ENCODE peak calls at places on chromosomes 12 and 14, in four cellular contexts. L is AML-193, T is HEK293T, J is fibroblast of mammary gland. Q is an unnamed sample.

GRCh38 chr12:43914391-43914790 is 78.5 kb downstream of the TMEM117 start:
- DNase-seq in J (no peak), T (no peak), L (no peak), Q (no peak)

GRCh38 chr14:20904393-20905029 is 13.3 kb downstream of the RNASE3 start:
- DNase-seq in J (no peak), L (peak; percentile 58), T (no peak), Q (no peak)

GRCh38 chr12:27048822-27049752 is 26.7 kb downstream of the MED21 start:
- DNase-seq in L (no peak), J (peak; percentile 92), T (no peak), Q (peak; percentile 49)

GRCh38 chr14:23512156-23512555 is 39.4 kb downstream of the ZFHX2 start:
- DNase-seq in T (no peak), L (no peak), J (no peak), Q (no peak)

GRCh38 chr14:101730626-101731186 is 30.8 kb upstream of the PPP2R5C start:
- DNase-seq in J (no peak), L (no peak), T (no peak), Q (no peak)

GRCh38 chr12:42386310-42386709 is 60.3 kb downstream of the PPHLN1 start:
- DNase-seq in L (no peak), J (no peak), T (no peak), Q (no peak)

GRCh38 chr12:131313635-131314034 is 359.9 kb downstream of the ADGRD1 start:
- DNase-seq in J (no peak), L (no peak), T (no peak), Q (no peak)

GRCh38 chr12:39272934-39273770 is 169.8 kb downstream of the KIF21A start:
- DNase-seq in J (peak; percentile 42), T (peak; percentile 39), L (peak; percentile 1), Q (peak; percentile 26)